ENCODE peak calls at places on chromosomes 2 and 18, in five cellular contexts. E is H9, F is neuronal stem cell, G is mesenchymal stem cell, C is H1. H is an unnamed sample.

GRCh38 chr2:165064743-165065142 is 109.4 kb upstream of the SLC38A11 start:
- DNase-seq in E (no peak), F (no peak), G (no peak), C (no peak), H (no peak)

GRCh38 chr2:239192456-239192855 is 208.4 kb downstream of the HDAC4 start:
- DNase-seq in E (peak), F (no peak), G (no peak), C (no peak), H (no peak)

GRCh38 chr18:3649559-3650426 is 199.8 kb downstream of the TGIF1 start:
- DNase-seq in E (no peak), F (no peak), G (peak), C (no peak), H (peak)

GRCh38 chr2:108552566-108552965 is 18.3 kb downstream of the LIMS1 start:
- DNase-seq in E (no peak), F (no peak), G (no peak), C (no peak), H (peak)

GRCh38 chr18:75003764-75004690 is 204.9 kb downstream of the PTGR3 start:
- DNase-seq in E (no peak), F (no peak), G (no peak), C (no peak), H (no peak)

GRCh38 chr18:23141022-23141999 is 6.0 kb downstream of the CABLES1 start:
- DNase-seq in E (no peak), F (no peak), G (peak), C (no peak), H (no peak)

GRCh38 chr2:69767034-69767433 is 25.1 kb downstream of the ANXA4 start:
- DNase-seq in E (no peak), F (no peak), G (peak), C (no peak), H (no peak)

GRCh38 chr2:136000502-136000901 is 15.1 kb upstream of the DARS1 start:
- DNase-seq in E (no peak), F (no peak), G (peak), C (no peak), H (no peak)

GRCh38 chr2:158486970-158487325 is 30.2 kb downstream of the PKP4 start:
- DNase-seq in E (no peak), F (no peak), G (peak), C (no peak), H (no peak)

GRCh38 chr2:11692966-11693521 is 23.0 kb upstream of the NTSR2 start:
- DNase-seq in E (peak), F (peak), G (peak), C (no peak), H (peak)

GRCh38 chr2:71963295-71963694 is 184.4 kb downstream of the CYP26B1 start:
- DNase-seq in E (no peak), F (no peak), G (no peak), C (no peak), H (no peak)

GRCh38 chr2:32711219-32711618 is 83.4 kb downstream of the TTC27 start:
- DNase-seq in E (no peak), F (no peak), G (peak), C (no peak), H (no peak)

GRCh38 chr2:166653185-166653813 is 159.2 kb upstream of the SCN7A start:
- DNase-seq in E (no peak), F (no peak), G (no peak), C (no peak), H (no peak)

GRCh38 chr2:96143848-96144480 is 1.3 kb downstream of the DUSP2 start:
- DNase-seq in E (peak), F (no peak), G (no peak), C (no peak), H (no peak)

GRCh38 chr2:205800804-205801203 is 118.5 kb downstream of the NRP2 start:
- DNase-seq in E (no peak), F (no peak), G (peak), C (no peak), H (no peak)

GRCh38 chr18:37987901-37988300 is 422.3 kb upstream of the CELF4 start:
- DNase-seq in E (no peak), F (no peak), G (no peak), C (no peak), H (no peak)

GRCh38 chr18:9658111-9658641 is 43.8 kb upstream of the PPP4R1 start:
- DNase-seq in E (no peak), F (no peak), G (no peak), C (no peak), H (peak)

GRCh38 chr18:27778441-27778840 is 398.5 kb downstream of the CDH2 start:
- DNase-seq in E (no peak), F (no peak), G (peak), C (no peak), H (no peak)

GRCh38 chr2:56127013-56127772 is 56.6 kb upstream of the CCDC85A start:
- DNase-seq in E (no peak), F (no peak), G (no peak), C (no peak), H (no peak)

GRCh38 chr2:38178142-38178541 is 102.2 kb upstream of the CYP1B1 start:
- DNase-seq in E (no peak), F (no peak), G (peak), C (no peak), H (peak)

GRCh38 chr2:127862228-127862627 is 4.3 kb upstream of the POLR2D start:
- DNase-seq in E (no peak), F (no peak), G (no peak), C (no peak), H (no peak)

GRCh38 chr2:106269591-106270291 is 75.6 kb upstream of the UXS1 start:
- DNase-seq in E (no peak), F (no peak), G (no peak), C (no peak), H (peak)

DNA sequence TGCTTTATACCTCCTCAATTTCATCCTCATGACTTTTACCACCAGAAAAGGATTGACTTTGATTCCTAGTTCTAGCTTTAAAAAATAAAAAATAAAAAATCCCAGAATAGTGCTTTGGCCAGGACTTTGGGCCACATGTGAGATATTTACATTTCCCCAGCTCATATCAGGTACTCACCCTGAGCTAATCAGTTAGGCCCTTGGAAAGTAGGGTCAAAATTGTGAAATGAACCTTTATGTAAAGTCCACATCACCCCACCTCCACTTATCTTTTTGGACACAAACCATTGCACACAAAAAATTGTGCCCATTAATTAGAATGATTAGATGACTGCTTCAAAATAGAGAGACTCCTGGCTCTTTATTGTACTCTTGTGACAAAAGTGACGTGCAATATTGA is 17.2 kb downstream of the ME2 start:
- DNase-seq in E (no peak), F (no peak), G (no peak), C (no peak), H (no peak)
- H2BK12ac ChIP-seq in E (no peak), F (no peak), G (no peak), C (no peak), H (no peak)

GRCh38 chr2:237923507-237924163 is 43.2 kb upstream of the UBE2F start:
- DNase-seq in E (peak), F (peak), G (peak), C (peak), H (peak)
- H2BK5ac ChIP-seq in E (no peak), F (no peak), G (no peak), C (no peak), H (no peak)

DNA sequence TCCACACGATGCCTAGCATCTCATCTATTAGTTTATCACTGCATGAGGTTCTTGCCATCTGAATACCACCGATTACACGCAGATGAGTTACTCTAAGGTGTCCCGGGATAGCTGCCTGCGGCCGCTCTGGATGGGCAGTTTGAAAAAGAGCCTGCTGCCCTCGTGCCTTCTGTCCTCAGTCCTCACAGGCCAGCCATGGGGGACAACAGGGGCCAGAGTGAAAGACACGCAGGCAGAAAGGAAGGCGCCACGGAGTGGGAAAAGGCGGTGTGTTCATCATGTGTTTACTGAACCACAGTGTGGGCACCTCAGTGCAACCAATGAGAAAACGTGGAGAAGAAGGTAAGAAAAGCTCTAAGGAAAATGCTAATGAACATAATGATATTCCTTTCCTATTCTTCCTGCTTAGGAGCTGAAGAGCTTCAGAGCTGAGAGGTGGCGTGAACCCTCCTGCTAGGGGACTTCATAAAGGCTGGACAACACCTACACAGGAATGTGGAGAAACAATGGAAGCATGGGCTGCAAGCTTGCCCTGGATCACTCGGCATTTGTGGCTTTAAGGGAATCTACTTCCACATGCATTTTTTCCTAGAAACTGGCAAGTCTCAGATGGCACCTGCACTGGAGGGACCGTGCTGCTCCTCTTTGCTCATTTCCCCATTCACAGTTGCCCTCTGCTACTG is 50.9 kb downstream of the CABYR start:
- DNase-seq in E (no peak), F (peak), G (no peak), C (no peak), H (no peak)
- H2BK12ac ChIP-seq in E (no peak), F (no peak), G (no peak), C (no peak), H (no peak)

GRCh38 chr2:234259440-234259839 is 208.9 kb downstream of the SPP2 start:
- DNase-seq in E (no peak), F (no peak), G (no peak), C (no peak), H (peak)
- H2BK5ac ChIP-seq in E (no peak), F (no peak), G (no peak), C (no peak), H (no peak)